ENCODE peak calls at places on chromosomes 6 and 20, in six cellular contexts. K, A, D, P, B and T are unnamed samples.
A peak's percentile ranks its signal among the peaks of the same experiment; 100 is the strongest.

GRCh38 chr20:18904192-18904591 is 90.6 kb downstream of the SCP2D1 start:
- DNase-seq in K (no peak), A (no peak), D (no peak), P (no peak), B (no peak), T (no peak)

GRCh38 chr20:44526129-44526528 is 4.3 kb upstream of the SERINC3 start:
- DNase-seq in K (no peak), A (peak; percentile 27), D (no peak), P (no peak), B (no peak), T (no peak)

GRCh38 chr6:40349092-40349491 is 238.1 kb downstream of the LRFN2 start:
- DNase-seq in K (peak; percentile 53), A (no peak), D (no peak), P (no peak), B (no peak), T (no peak)

GRCh38 chr6:151704383-151704782 is 103.1 kb upstream of the ESR1 start:
- DNase-seq in K (no peak), A (no peak), D (no peak), P (no peak), B (no peak), T (no peak)

GRCh38 chr20:50992733-50993457 is 30.0 kb downstream of the KCNG1 start:
- DNase-seq in K (no peak), A (peak; percentile 93), D (no peak), P (peak; percentile 68), B (peak; percentile 18), T (no peak)

GRCh38 chr6:11315743-11316437 is 83.4 kb upstream of the NEDD9 start:
- DNase-seq in K (no peak), A (peak; percentile 84), D (no peak), P (no peak), B (no peak), T (no peak)

GRCh38 chr6:7165736-7166296 is 58.1 kb downstream of the RREB1 start:
- DNase-seq in K (no peak), A (no peak), D (no peak), P (no peak), B (no peak), T (no peak)

GRCh38 chr20:4233520-4233919 is 218.2 kb upstream of the RNF24 start:
- DNase-seq in K (no peak), A (no peak), D (no peak), P (no peak), B (no peak), T (no peak)

GRCh38 chr20:61352381-61353260 is 100.6 kb downstream of the CDH4 start:
- DNase-seq in K (no peak), A (no peak), D (no peak), P (no peak), B (no peak), T (no peak)

GRCh38 chr6:26156105-26156849 is 69.0 kb downstream of the HFE start:
- DNase-seq in K (peak; percentile 95), A (peak; percentile 94), D (peak; percentile 79), P (peak; percentile 82), B (peak; percentile 76), T (no peak)

GRCh38 chr6:22613695-22614094 is 44.3 kb downstream of the HDGFL1 start:
- DNase-seq in K (no peak), A (no peak), D (no peak), P (no peak), B (no peak), T (no peak)

GRCh38 chr6:167683028-167683862 is 143.5 kb upstream of the AFDN start:
- DNase-seq in K (peak; percentile 52), A (peak; percentile 90), D (no peak), P (no peak), B (no peak), T (no peak)

GRCh38 chr6:35238843-35239289 is 20.7 kb upstream of the ZNF76 start:
- DNase-seq in K (no peak), A (no peak), D (no peak), P (no peak), B (peak; percentile 7), T (no peak)

GRCh38 chr6:31525553-31525931 is 3.2 kb upstream of the MCCD1 start:
- DNase-seq in K (no peak), A (no peak), D (no peak), P (no peak), B (no peak), T (no peak)

GRCh38 chr6:75600694-75601265 is 900 bp upstream of the SENP6 start:
- DNase-seq in K (no peak), A (peak; percentile 23), D (no peak), P (no peak), B (peak; percentile 22), T (no peak)

GRCh38 chr6:8082954-8083858 is 19.0 kb upstream of the BLOC1S5 start:
- DNase-seq in K (no peak), A (no peak), D (no peak), P (no peak), B (peak; percentile 1), T (no peak)

GRCh38 chr20:1304711-1305515 is 24.0 kb downstream of the SDCBP2 start:
- DNase-seq in K (no peak), A (no peak), D (no peak), P (no peak), B (no peak), T (no peak)

GRCh38 chr6:107679457-107679856 is 144.7 kb downstream of the SCML4 start:
- DNase-seq in K (no peak), A (no peak), D (no peak), P (no peak), B (no peak), T (no peak)

GRCh38 chr20:61677928-61678327 is 387.8 kb downstream of the TAF4 start:
- DNase-seq in K (no peak), A (no peak), D (no peak), P (no peak), B (no peak), T (no peak)

GRCh38 chr6:51268666-51269065 is 450.0 kb downstream of the TFAP2B start:
- DNase-seq in K (no peak), A (no peak), D (no peak), P (no peak), B (no peak), T (no peak)

GRCh38 chr6:105184921-105185320 is 5.1 kb upstream of the POPDC3 start:
- DNase-seq in K (no peak), A (no peak), D (no peak), P (no peak), B (no peak), T (no peak)

GRCh38 chr6:149052350-149053106 is 265.0 kb upstream of the TAB2 start:
- DNase-seq in K (no peak), A (no peak), D (no peak), P (no peak), B (no peak), T (no peak)

GRCh38 chr6:29992792-29993191 is 50.5 kb downstream of the HLA-A start:
- DNase-seq in K (no peak), A (no peak), D (no peak), P (no peak), B (no peak), T (no peak)

GRCh38 chr6:48074368-48074767 is 36.6 kb downstream of the PTCHD4 start:
- DNase-seq in K (no peak), A (no peak), D (no peak), P (no peak), B (no peak), T (no peak)

GRCh38 chr6:104256547-104257144 is 603.1 kb downstream of the HACE1 start:
- DNase-seq in K (no peak), A (no peak), D (no peak), P (no peak), B (no peak), T (no peak)

GRCh38 chr6:35327349-35328027 is 14.9 kb upstream of the PPARD start:
- DNase-seq in K (no peak), A (peak; percentile 87), D (peak; percentile 78), P (peak; percentile 84), B (peak; percentile 17), T (no peak)

GRCh38 chr6:5082487-5083306 is 2.4 kb upstream of the PPP1R3G start:
- DNase-seq in K (peak; percentile 85), A (no peak), D (no peak), P (no peak), B (no peak), T (no peak)

GRCh38 chr6:87922947-87923330 is 124.7 kb upstream of the SPACA1 start:
- DNase-seq in K (no peak), A (no peak), D (no peak), P (peak; percentile 66), B (no peak), T (no peak)

GRCh38 chr6:106692112-106692822 is 62.9 kb downstream of the QRSL1 start:
- DNase-seq in K (no peak), A (peak; percentile 65), D (no peak), P (no peak), B (peak; percentile 9), T (no peak)

GRCh38 chr6:153852481-153852880 is 186.6 kb upstream of the OPRM1 start:
- DNase-seq in K (no peak), A (no peak), D (no peak), P (no peak), B (no peak), T (no peak)

GRCh38 chr6:145904878-145905277 is 59.3 kb downstream of the SHPRH start:
- DNase-seq in K (no peak), A (no peak), D (no peak), P (no peak), B (peak; percentile 79), T (no peak)

GRCh38 chr6:46510656-46511055 is 19.4 kb upstream of the RCAN2 start:
- DNase-seq in K (no peak), A (no peak), D (no peak), P (no peak), B (no peak), T (no peak)